ENCODE peak calls at places on chromosome 11, in five cellular contexts. One of them, this sample, is unnamed.

GRCh38 chr11:118152552-118153471 is at the start of gene SCN4B:
- DNase-seq in anterior cingulate cortex: peak
- DNase-seq in HFFc6: no peak
- DNase-seq in left kidney: peak
- DNase-seq in NCI-H1436: peak
- DNase-seq in this sample: no peak

GRCh38 chr11:130206141-130206540 is 46.6 kb downstream of the ST14 start:
- DNase-seq in anterior cingulate cortex: no peak
- DNase-seq in HFFc6: no peak
- DNase-seq in left kidney: no peak
- DNase-seq in NCI-H1436: no peak
- DNase-seq in this sample: no peak

GRCh38 chr11:4704054-4704789 is at the start of gene MMP26:
- DNase-seq in anterior cingulate cortex: no peak
- DNase-seq in HFFc6: no peak
- DNase-seq in left kidney: peak
- DNase-seq in NCI-H1436: peak
- DNase-seq in this sample: no peak

GRCh38 chr11:65844231-65844872 is 10.6 kb downstream of the SNX32 start:
- DNase-seq in anterior cingulate cortex: no peak
- DNase-seq in HFFc6: no peak
- DNase-seq in left kidney: no peak
- DNase-seq in NCI-H1436: no peak
- DNase-seq in this sample: no peak

GRCh38 chr11:62336949-62337681 is at the start of gene ASRGL1:
- DNase-seq in anterior cingulate cortex: peak
- DNase-seq in HFFc6: peak
- DNase-seq in left kidney: peak
- DNase-seq in NCI-H1436: peak
- DNase-seq in this sample: peak

GRCh38 chr11:132686827-132687370 is 845.4 kb downstream of the OPCML start:
- DNase-seq in anterior cingulate cortex: no peak
- DNase-seq in HFFc6: no peak
- DNase-seq in left kidney: no peak
- DNase-seq in NCI-H1436: no peak
- DNase-seq in this sample: no peak

GRCh38 chr11:85277693-85278092 is 349.5 kb downstream of the DLG2 start:
- DNase-seq in anterior cingulate cortex: no peak
- DNase-seq in HFFc6: no peak
- DNase-seq in left kidney: no peak
- DNase-seq in NCI-H1436: no peak
- DNase-seq in this sample: no peak

GRCh38 chr11:124331873-124332272 is 11.9 kb upstream of the OR8D2 start:
- DNase-seq in anterior cingulate cortex: no peak
- DNase-seq in HFFc6: no peak
- DNase-seq in left kidney: no peak
- DNase-seq in NCI-H1436: no peak
- DNase-seq in this sample: no peak

GRCh38 chr11:117946196-117946841 is 17.1 kb upstream of the TMPRSS13 start:
- DNase-seq in anterior cingulate cortex: no peak
- DNase-seq in HFFc6: no peak
- DNase-seq in left kidney: no peak
- DNase-seq in NCI-H1436: no peak
- DNase-seq in this sample: no peak

GRCh38 chr11:11430431-11430830 is 77.4 kb upstream of the CSNK2A3 start:
- DNase-seq in anterior cingulate cortex: no peak
- DNase-seq in HFFc6: no peak
- DNase-seq in left kidney: no peak
- DNase-seq in NCI-H1436: no peak
- DNase-seq in this sample: no peak

GRCh38 chr11:121570453-121570852 is 117.7 kb upstream of the SORL1-AS1 start:
- DNase-seq in anterior cingulate cortex: no peak
- DNase-seq in HFFc6: no peak
- DNase-seq in left kidney: no peak
- DNase-seq in NCI-H1436: no peak
- DNase-seq in this sample: no peak

GRCh38 chr11:110028904-110029303 is 64.3 kb upstream of the ZC3H12C start:
- DNase-seq in anterior cingulate cortex: no peak
- DNase-seq in HFFc6: no peak
- DNase-seq in left kidney: no peak
- DNase-seq in NCI-H1436: no peak
- DNase-seq in this sample: no peak

GRCh38 chr11:121416909-121417567 is 35.1 kb upstream of the SORL1 start:
- DNase-seq in anterior cingulate cortex: peak
- DNase-seq in HFFc6: peak
- DNase-seq in left kidney: no peak
- DNase-seq in NCI-H1436: no peak
- DNase-seq in this sample: peak

GRCh38 chr11:96263361-96263763 is 79.6 kb downstream of the MAML2 start:
- DNase-seq in anterior cingulate cortex: no peak
- DNase-seq in HFFc6: peak
- DNase-seq in left kidney: no peak
- DNase-seq in NCI-H1436: no peak
- DNase-seq in this sample: peak

GRCh38 chr11:132910016-132910760 is 622.1 kb downstream of the OPCML start:
- DNase-seq in anterior cingulate cortex: no peak
- DNase-seq in HFFc6: no peak
- DNase-seq in left kidney: peak
- DNase-seq in NCI-H1436: no peak
- DNase-seq in this sample: no peak

GRCh38 chr11:8649361-8649760 is 33.1 kb downstream of the TRIM66 start:
- DNase-seq in anterior cingulate cortex: no peak
- DNase-seq in HFFc6: peak
- DNase-seq in left kidney: no peak
- DNase-seq in NCI-H1436: no peak
- DNase-seq in this sample: no peak

GRCh38 chr11:34262601-34263081 is 95.2 kb downstream of the ABTB2 start:
- DNase-seq in anterior cingulate cortex: peak
- DNase-seq in HFFc6: no peak
- DNase-seq in left kidney: no peak
- DNase-seq in NCI-H1436: no peak
- DNase-seq in this sample: no peak

GRCh38 chr11:12066799-12067508 is 43.4 kb upstream of the MICAL2 start:
- DNase-seq in anterior cingulate cortex: no peak
- DNase-seq in HFFc6: peak
- DNase-seq in left kidney: peak
- DNase-seq in NCI-H1436: no peak
- DNase-seq in this sample: peak

GRCh38 chr11:38226684-38227083 is 1628.6 kb upstream of the RAG2 start:
- DNase-seq in anterior cingulate cortex: no peak
- DNase-seq in HFFc6: no peak
- DNase-seq in left kidney: no peak
- DNase-seq in NCI-H1436: no peak
- DNase-seq in this sample: no peak

GRCh38 chr11:10373340-10373739 is 68.5 kb downstream of the ADM start:
- DNase-seq in anterior cingulate cortex: peak
- DNase-seq in HFFc6: no peak
- DNase-seq in left kidney: peak
- DNase-seq in NCI-H1436: peak
- DNase-seq in this sample: no peak

GRCh38 chr11:112612283-112612849 is 348.9 kb upstream of the NCAM1 start:
- DNase-seq in anterior cingulate cortex: no peak
- DNase-seq in HFFc6: no peak
- DNase-seq in left kidney: peak
- DNase-seq in NCI-H1436: no peak
- DNase-seq in this sample: no peak

GRCh38 chr11:2668876-2669275 is 30.9 kb downstream of the KCNQ1OT1 start:
- DNase-seq in anterior cingulate cortex: no peak
- DNase-seq in HFFc6: no peak
- DNase-seq in left kidney: no peak
- DNase-seq in NCI-H1436: no peak
- DNase-seq in this sample: no peak

GRCh38 chr11:9210922-9211320 is 54.2 kb downstream of the DENND5A start:
- DNase-seq in anterior cingulate cortex: no peak
- DNase-seq in HFFc6: no peak
- DNase-seq in left kidney: no peak
- DNase-seq in NCI-H1436: no peak
- DNase-seq in this sample: no peak

GRCh38 chr11:108751444-108751843 is 86.6 kb downstream of the DDX10 start:
- DNase-seq in anterior cingulate cortex: no peak
- DNase-seq in HFFc6: no peak
- DNase-seq in left kidney: no peak
- DNase-seq in NCI-H1436: no peak
- DNase-seq in this sample: no peak

GRCh38 chr11:47440054-47440476 is 8.9 kb downstream of the RAPSN start:
- DNase-seq in anterior cingulate cortex: no peak
- DNase-seq in HFFc6: no peak
- DNase-seq in left kidney: no peak
- DNase-seq in NCI-H1436: no peak
- DNase-seq in this sample: no peak

GRCh38 chr11:67397536-67397935 is 4.1 kb downstream of the PPP1CA start:
- DNase-seq in anterior cingulate cortex: no peak
- DNase-seq in HFFc6: no peak
- DNase-seq in left kidney: no peak
- DNase-seq in NCI-H1436: no peak
- DNase-seq in this sample: no peak

GRCh38 chr11:68867067-68867466 is 25.4 kb upstream of the CPT1A start:
- DNase-seq in anterior cingulate cortex: no peak
- DNase-seq in HFFc6: no peak
- DNase-seq in left kidney: no peak
- DNase-seq in NCI-H1436: no peak
- DNase-seq in this sample: no peak

GRCh38 chr11:70495351-70496310 is 97.3 kb downstream of the CTTN start:
- DNase-seq in anterior cingulate cortex: no peak
- DNase-seq in HFFc6: no peak
- DNase-seq in left kidney: no peak
- DNase-seq in NCI-H1436: no peak
- DNase-seq in this sample: no peak

GRCh38 chr11:73710964-73711363 is 49.9 kb downstream of the RAB6A start:
- DNase-seq in anterior cingulate cortex: no peak
- DNase-seq in HFFc6: no peak
- DNase-seq in left kidney: no peak
- DNase-seq in NCI-H1436: no peak
- DNase-seq in this sample: no peak

GRCh38 chr11:17478064-17478463 is 1.4 kb upstream of the ABCC8 start:
- DNase-seq in anterior cingulate cortex: no peak
- DNase-seq in HFFc6: no peak
- DNase-seq in left kidney: peak
- DNase-seq in NCI-H1436: no peak
- DNase-seq in this sample: no peak

GRCh38 chr11:106072804-106073203 is 4.3 kb downstream of the KBTBD3 start:
- DNase-seq in anterior cingulate cortex: no peak
- DNase-seq in HFFc6: no peak
- DNase-seq in left kidney: no peak
- DNase-seq in NCI-H1436: no peak
- DNase-seq in this sample: no peak

GRCh38 chr11:9577032-9577431 is 3.6 kb downstream of the WEE1 start:
- DNase-seq in anterior cingulate cortex: no peak
- DNase-seq in HFFc6: no peak
- DNase-seq in left kidney: no peak
- DNase-seq in NCI-H1436: no peak
- DNase-seq in this sample: no peak

GRCh38 chr11:65777241-65777640 is 3.5 kb downstream of the AP5B1 start:
- DNase-seq in anterior cingulate cortex: no peak
- DNase-seq in HFFc6: no peak
- DNase-seq in left kidney: no peak
- DNase-seq in NCI-H1436: no peak
- DNase-seq in this sample: no peak

GRCh38 chr11:104609297-104609696 is 289.0 kb downstream of the CASP12 start:
- DNase-seq in anterior cingulate cortex: peak
- DNase-seq in HFFc6: peak
- DNase-seq in left kidney: peak
- DNase-seq in NCI-H1436: no peak
- DNase-seq in this sample: peak

GRCh38 chr11:14258177-14258935 is 100.6 kb downstream of the RRAS2 start:
- DNase-seq in anterior cingulate cortex: no peak
- DNase-seq in HFFc6: peak
- DNase-seq in left kidney: no peak
- DNase-seq in NCI-H1436: no peak
- DNase-seq in this sample: no peak

GRCh38 chr11:119041821-119042514 is 11.3 kb upstream of the SLC37A4 start:
- DNase-seq in anterior cingulate cortex: no peak
- DNase-seq in HFFc6: no peak
- DNase-seq in left kidney: no peak
- DNase-seq in NCI-H1436: no peak
- DNase-seq in this sample: no peak

GRCh38 chr11:76209671-76209955 is 3.3 kb upstream of the WNT11 start:
- DNase-seq in anterior cingulate cortex: no peak
- DNase-seq in HFFc6: no peak
- DNase-seq in left kidney: peak
- DNase-seq in NCI-H1436: no peak
- DNase-seq in this sample: no peak

GRCh38 chr11:132114185-132114584 is 743.8 kb downstream of the NTM start:
- DNase-seq in anterior cingulate cortex: peak
- DNase-seq in HFFc6: peak
- DNase-seq in left kidney: peak
- DNase-seq in NCI-H1436: peak
- DNase-seq in this sample: no peak

GRCh38 chr11:108286956-108287355 is 64.1 kb downstream of the ATM start:
- DNase-seq in anterior cingulate cortex: no peak
- DNase-seq in HFFc6: no peak
- DNase-seq in left kidney: no peak
- DNase-seq in NCI-H1436: no peak
- DNase-seq in this sample: no peak